ENCODE peak calls at places on chromosomes 12 and 14, in eight cellular contexts. One of them, this sample, is unnamed.

GRCh38 chr14:69695664-69696527 is 71.0 kb upstream of the SRSF5 start:
- DNase-seq in foreskin fibroblast: no peak
- DNase-seq in GM06990: no peak
- DNase-seq in HFF-Myc: no peak
- DNase-seq in neural crest cell: no peak
- DNase-seq in breast epithelium: no peak
- DNase-seq in RWPE2: no peak
- DNase-seq in cardiac fibroblast: peak; percentile 61
- DNase-seq in this sample: no peak

GRCh38 chr12:21774358-21775129 is at the start of gene KCNJ8:
- DNase-seq in foreskin fibroblast: no peak
- DNase-seq in GM06990: no peak
- DNase-seq in HFF-Myc: no peak
- DNase-seq in neural crest cell: peak; percentile 64
- DNase-seq in breast epithelium: no peak
- DNase-seq in RWPE2: no peak
- DNase-seq in cardiac fibroblast: peak; percentile 15
- DNase-seq in this sample: peak; percentile 5

GRCh38 chr12:4286228-4286627 is 12.7 kb downstream of the CCND2 start:
- DNase-seq in foreskin fibroblast: no peak
- DNase-seq in GM06990: no peak
- DNase-seq in HFF-Myc: no peak
- DNase-seq in neural crest cell: no peak
- DNase-seq in breast epithelium: no peak
- DNase-seq in RWPE2: no peak
- DNase-seq in cardiac fibroblast: no peak
- DNase-seq in this sample: no peak

GRCh38 chr12:41220931-41221330 is 32.8 kb downstream of the PDZRN4 start:
- DNase-seq in foreskin fibroblast: no peak
- DNase-seq in GM06990: no peak
- DNase-seq in HFF-Myc: no peak
- DNase-seq in neural crest cell: no peak
- DNase-seq in breast epithelium: no peak
- DNase-seq in RWPE2: no peak
- DNase-seq in cardiac fibroblast: no peak
- DNase-seq in this sample: no peak

GRCh38 chr14:24837280-24838046 is 203.5 kb upstream of the GZMB start:
- DNase-seq in foreskin fibroblast: peak; percentile 43
- DNase-seq in GM06990: no peak
- DNase-seq in HFF-Myc: no peak
- DNase-seq in neural crest cell: no peak
- DNase-seq in breast epithelium: no peak
- DNase-seq in RWPE2: no peak
- DNase-seq in cardiac fibroblast: peak; percentile 22
- DNase-seq in this sample: no peak

GRCh38 chr12:41193321-41193720 is 5.2 kb downstream of the PDZRN4 start:
- DNase-seq in foreskin fibroblast: no peak
- DNase-seq in GM06990: no peak
- DNase-seq in HFF-Myc: no peak
- DNase-seq in neural crest cell: no peak
- DNase-seq in breast epithelium: no peak
- DNase-seq in RWPE2: no peak
- DNase-seq in cardiac fibroblast: no peak
- DNase-seq in this sample: no peak

GRCh38 chr12:47041327-47041726 is 38.1 kb upstream of the PCED1B start:
- DNase-seq in foreskin fibroblast: no peak
- DNase-seq in GM06990: no peak
- DNase-seq in HFF-Myc: no peak
- DNase-seq in neural crest cell: no peak
- DNase-seq in breast epithelium: no peak
- DNase-seq in RWPE2: no peak
- DNase-seq in cardiac fibroblast: no peak
- DNase-seq in this sample: no peak

GRCh38 chr12:117854339-117855012 is 114.3 kb downstream of the KSR2 start:
- DNase-seq in foreskin fibroblast: peak; percentile 17
- DNase-seq in GM06990: no peak
- DNase-seq in HFF-Myc: peak; percentile 31
- DNase-seq in neural crest cell: peak; percentile 75
- DNase-seq in breast epithelium: no peak
- DNase-seq in RWPE2: no peak
- DNase-seq in cardiac fibroblast: peak; percentile 36
- DNase-seq in this sample: no peak

GRCh38 chr14:82500222-82500621 is 966.6 kb upstream of the SEL1L start:
- DNase-seq in foreskin fibroblast: no peak
- DNase-seq in GM06990: no peak
- DNase-seq in HFF-Myc: no peak
- DNase-seq in neural crest cell: no peak
- DNase-seq in breast epithelium: no peak
- DNase-seq in RWPE2: no peak
- DNase-seq in cardiac fibroblast: no peak
- DNase-seq in this sample: no peak

GRCh38 chr14:60094306-60094897 is 2.7 kb downstream of the PCNX4 start:
- DNase-seq in foreskin fibroblast: peak; percentile 42
- DNase-seq in GM06990: no peak
- DNase-seq in HFF-Myc: no peak
- DNase-seq in neural crest cell: no peak
- DNase-seq in breast epithelium: no peak
- DNase-seq in RWPE2: no peak
- DNase-seq in cardiac fibroblast: peak; percentile 72
- DNase-seq in this sample: no peak

GRCh38 chr12:12467222-12467621 is 95.4 kb downstream of the DUSP16 start:
- DNase-seq in foreskin fibroblast: no peak
- DNase-seq in GM06990: no peak
- DNase-seq in HFF-Myc: no peak
- DNase-seq in neural crest cell: no peak
- DNase-seq in breast epithelium: no peak
- DNase-seq in RWPE2: no peak
- DNase-seq in cardiac fibroblast: no peak
- DNase-seq in this sample: no peak

GRCh38 chr12:80041691-80042090 is 57.6 kb upstream of the OTOGL start:
- DNase-seq in foreskin fibroblast: peak; percentile 51
- DNase-seq in GM06990: no peak
- DNase-seq in HFF-Myc: no peak
- DNase-seq in neural crest cell: no peak
- DNase-seq in breast epithelium: no peak
- DNase-seq in RWPE2: no peak
- DNase-seq in cardiac fibroblast: peak; percentile 49
- DNase-seq in this sample: peak; percentile 7

GRCh38 chr14:68979722-68980552 is 835 bp upstream of the ACTN1 start:
- DNase-seq in foreskin fibroblast: no peak
- DNase-seq in GM06990: no peak
- DNase-seq in HFF-Myc: no peak
- DNase-seq in neural crest cell: peak; percentile 22
- DNase-seq in breast epithelium: peak; percentile 70
- DNase-seq in RWPE2: peak; percentile 85
- DNase-seq in cardiac fibroblast: no peak
- DNase-seq in this sample: no peak

DNA sequence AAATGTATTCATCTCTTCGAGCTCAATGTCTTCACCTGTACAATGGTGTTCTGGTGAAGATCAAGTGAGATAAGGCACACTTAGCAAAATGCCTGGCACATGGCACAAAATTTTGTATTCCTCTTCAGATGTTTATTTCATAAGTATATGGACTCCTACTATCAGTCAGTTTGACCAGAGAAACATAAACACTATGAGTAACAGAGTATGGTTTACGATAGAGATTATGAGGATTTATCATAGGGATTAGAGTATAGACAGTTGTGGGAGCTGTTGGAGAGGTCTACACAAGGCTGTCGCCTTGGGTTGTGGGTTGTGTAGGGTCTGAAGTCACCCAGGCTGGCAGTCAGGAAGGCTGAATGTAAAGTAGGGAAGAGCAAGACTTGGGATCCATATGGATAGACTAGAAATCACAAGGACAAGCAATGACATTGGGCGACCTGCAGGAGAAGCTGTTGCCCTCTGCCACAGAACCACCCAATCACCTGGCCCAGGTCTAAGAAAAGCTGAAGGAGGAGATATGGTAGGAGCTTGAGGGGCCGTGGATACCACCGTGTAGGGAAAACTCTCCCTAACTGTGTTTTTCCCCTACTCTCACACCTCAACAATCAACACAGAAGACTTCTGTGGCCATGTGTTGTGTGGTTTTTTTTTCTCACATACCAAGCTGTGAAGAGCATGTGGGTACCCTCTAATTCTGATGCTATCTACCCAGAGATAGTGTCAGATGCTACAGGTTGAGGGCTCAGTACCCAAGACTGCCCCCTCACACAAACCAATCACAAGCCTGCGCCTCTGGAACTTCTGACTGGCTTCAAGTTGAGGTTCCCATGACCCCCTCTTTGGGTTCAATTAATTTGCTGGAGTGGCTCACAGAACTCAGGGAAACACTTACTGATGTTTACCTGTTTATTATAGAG is 27.2 kb upstream of the RESF1 start:
- DNase-seq in foreskin fibroblast: no peak
- DNase-seq in GM06990: no peak
- DNase-seq in HFF-Myc: no peak
- DNase-seq in neural crest cell: no peak
- DNase-seq in breast epithelium: no peak
- DNase-seq in RWPE2: no peak
- DNase-seq in cardiac fibroblast: no peak
- DNase-seq in this sample: no peak
- TF ChIP-seq CTCF in foreskin fibroblast: no peak
- TF ChIP-seq CTCF in GM06990: peak; percentile 7
- TF ChIP-seq CTCF in HFF-Myc: no peak
- TF ChIP-seq CTCF in neural crest cell: no peak
- TF ChIP-seq CTCF in breast epithelium: no peak
- TF ChIP-seq CTCF in RWPE2: no peak
- TF ChIP-seq CTCF in cardiac fibroblast: no peak
- TF ChIP-seq CTCF in this sample: no peak

DNA sequence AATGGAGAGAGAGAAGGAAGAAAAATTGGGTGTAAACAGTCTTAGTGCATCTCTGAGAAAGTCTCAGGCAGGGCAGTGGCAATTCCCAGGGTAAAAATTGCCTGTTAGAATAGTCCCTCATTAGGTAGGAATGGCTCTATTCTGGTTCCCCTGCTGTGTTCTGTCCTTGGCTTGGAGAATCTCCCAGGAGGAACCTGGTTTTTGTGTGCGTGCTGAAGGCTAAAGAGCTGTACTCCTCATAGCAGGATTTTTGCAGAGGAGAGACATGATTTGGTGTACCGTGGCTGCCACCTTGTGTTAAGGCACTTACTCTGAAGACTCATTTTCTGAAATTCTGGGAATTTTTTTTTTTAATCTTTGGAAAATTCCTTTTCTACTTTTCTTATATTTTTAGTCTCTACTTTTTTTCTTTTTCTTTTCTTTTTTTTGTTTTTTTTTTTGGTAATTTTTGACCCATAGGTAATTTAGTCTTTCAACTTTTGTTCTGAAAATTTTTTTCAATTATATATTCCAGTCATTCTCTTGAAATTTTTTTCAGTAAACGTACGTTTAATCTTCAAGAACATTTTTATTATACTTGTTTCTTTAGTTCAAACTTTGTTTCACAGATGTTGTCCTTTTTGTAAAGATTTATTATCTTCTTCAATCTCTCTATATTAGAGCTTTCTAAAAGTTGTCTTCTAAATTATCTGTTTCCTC is 63.8 kb downstream of the FBXO33 start:
- DNase-seq in foreskin fibroblast: peak; percentile 66
- DNase-seq in GM06990: no peak
- DNase-seq in HFF-Myc: peak; percentile 64
- DNase-seq in neural crest cell: peak; percentile 48
- DNase-seq in breast epithelium: no peak
- DNase-seq in RWPE2: no peak
- DNase-seq in cardiac fibroblast: peak; percentile 88
- DNase-seq in this sample: no peak
- TF ChIP-seq CTCF in foreskin fibroblast: peak; percentile 54
- TF ChIP-seq CTCF in GM06990: peak; percentile 39
- TF ChIP-seq CTCF in HFF-Myc: peak; percentile 49
- TF ChIP-seq CTCF in neural crest cell: peak; percentile 81
- TF ChIP-seq CTCF in breast epithelium: peak; percentile 36
- TF ChIP-seq CTCF in RWPE2: peak; percentile 83
- TF ChIP-seq CTCF in cardiac fibroblast: peak; percentile 51
- TF ChIP-seq CTCF in this sample: peak; percentile 64

GRCh38 chr12:56257071-56257470 is 1.1 kb downstream of the ANKRD52 start:
- DNase-seq in foreskin fibroblast: no peak
- DNase-seq in GM06990: no peak
- DNase-seq in HFF-Myc: no peak
- DNase-seq in neural crest cell: no peak
- DNase-seq in breast epithelium: no peak
- DNase-seq in RWPE2: no peak
- DNase-seq in cardiac fibroblast: no peak
- DNase-seq in this sample: no peak

GRCh38 chr12:56255671-56256070 is 2.5 kb downstream of the ANKRD52 start:
- DNase-seq in foreskin fibroblast: no peak
- DNase-seq in GM06990: no peak
- DNase-seq in HFF-Myc: no peak
- DNase-seq in neural crest cell: no peak
- DNase-seq in breast epithelium: no peak
- DNase-seq in RWPE2: no peak
- DNase-seq in cardiac fibroblast: no peak
- DNase-seq in this sample: no peak

GRCh38 chr12:56258068-56258819 is at the start of gene ANKRD52:
- DNase-seq in foreskin fibroblast: peak; percentile 72
- DNase-seq in GM06990: peak; percentile 88
- DNase-seq in HFF-Myc: peak; percentile 37
- DNase-seq in neural crest cell: peak; percentile 74
- DNase-seq in breast epithelium: peak; percentile 43
- DNase-seq in RWPE2: no peak
- DNase-seq in cardiac fibroblast: peak; percentile 85
- DNase-seq in this sample: no peak

GRCh38 chr12:56257491-56258067 is 605 bp downstream of the ANKRD52 start:
- DNase-seq in foreskin fibroblast: no peak
- DNase-seq in GM06990: no peak
- DNase-seq in HFF-Myc: no peak
- DNase-seq in neural crest cell: peak; percentile 38
- DNase-seq in breast epithelium: no peak
- DNase-seq in RWPE2: no peak
- DNase-seq in cardiac fibroblast: peak; percentile 27
- DNase-seq in this sample: no peak

DNA sequence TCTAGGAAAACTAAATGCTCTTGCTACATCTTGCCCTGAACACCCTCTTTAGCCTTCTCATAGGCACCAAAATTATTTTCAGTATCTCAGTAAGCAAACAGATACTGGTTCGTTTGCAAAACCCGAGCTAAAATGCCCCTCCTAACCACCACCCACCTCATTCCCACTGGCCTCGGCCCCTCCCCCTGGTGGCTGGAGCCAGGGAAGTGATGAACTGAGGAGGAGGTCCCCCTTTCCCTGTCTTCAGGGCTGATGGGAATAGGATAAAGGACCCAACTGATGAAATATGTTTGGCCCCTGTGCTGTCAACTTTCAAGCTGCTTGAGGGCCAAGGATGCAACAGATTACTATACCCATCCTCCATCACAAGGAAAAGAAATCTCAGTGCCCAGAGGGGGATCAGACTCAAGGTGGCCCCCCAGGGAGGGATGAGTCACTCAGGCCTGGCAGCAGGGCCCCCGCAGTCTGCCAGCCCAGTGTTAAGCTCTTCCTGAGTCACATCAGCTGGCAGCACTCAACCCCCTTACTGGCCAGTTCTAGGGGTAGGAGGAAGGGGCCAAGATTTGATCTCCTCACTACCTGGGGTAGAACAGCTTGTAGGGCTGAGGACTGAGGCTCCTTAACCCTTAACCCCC is 1.7 kb downstream of the ANKRD52 start:
- DNase-seq in foreskin fibroblast: peak; percentile 66
- DNase-seq in GM06990: no peak
- DNase-seq in HFF-Myc: no peak
- DNase-seq in neural crest cell: no peak
- DNase-seq in breast epithelium: no peak
- DNase-seq in RWPE2: no peak
- DNase-seq in cardiac fibroblast: peak; percentile 69
- DNase-seq in this sample: no peak
- TF ChIP-seq CTCF in foreskin fibroblast: no peak
- TF ChIP-seq CTCF in GM06990: no peak
- TF ChIP-seq CTCF in HFF-Myc: peak; percentile 15
- TF ChIP-seq CTCF in neural crest cell: no peak
- TF ChIP-seq CTCF in breast epithelium: no peak
- TF ChIP-seq CTCF in RWPE2: no peak
- TF ChIP-seq CTCF in cardiac fibroblast: no peak
- TF ChIP-seq CTCF in this sample: peak; percentile 14

GRCh38 chr12:132986001-132986884 is at the start of gene ZNF26:
- DNase-seq in foreskin fibroblast: peak; percentile 92
- DNase-seq in GM06990: peak; percentile 91
- DNase-seq in HFF-Myc: peak; percentile 74
- DNase-seq in neural crest cell: peak; percentile 69
- DNase-seq in breast epithelium: peak; percentile 82
- DNase-seq in RWPE2: peak; percentile 82
- DNase-seq in cardiac fibroblast: peak; percentile 92
- DNase-seq in this sample: peak; percentile 77
- TF ChIP-seq CTCF in foreskin fibroblast: no peak
- TF ChIP-seq CTCF in GM06990: no peak
- TF ChIP-seq CTCF in HFF-Myc: no peak
- TF ChIP-seq CTCF in neural crest cell: no peak
- TF ChIP-seq CTCF in breast epithelium: no peak
- TF ChIP-seq CTCF in RWPE2: no peak
- TF ChIP-seq CTCF in cardiac fibroblast: no peak
- TF ChIP-seq CTCF in this sample: no peak